ENCODE peak calls at places on chromosomes 11 and 22, in four cellular contexts. R, T, Q and J are unnamed samples.

GRCh38 chr11:126062679-126063509 is at the start of gene CDON:
- DNase-seq in R (peak; percentile 96), T (peak; percentile 77), Q (peak; percentile 92), J (peak; percentile 92)

GRCh38 chr22:25656724-25657123 is 85.3 kb upstream of the MYO18B start:
- DNase-seq in R (no peak), T (no peak), Q (no peak), J (no peak)

GRCh38 chr11:48025293-48025982 is 45.1 kb downstream of the PTPRJ start:
- DNase-seq in R (no peak), T (no peak), Q (no peak), J (no peak)

GRCh38 chr11:68684385-68685356 is at the start of gene GAL:
- DNase-seq in R (peak; percentile 56), T (peak; percentile 57), Q (no peak), J (no peak)

GRCh38 chr11:120133216-120134105 is 4.5 kb downstream of the TRIM29 start:
- DNase-seq in R (peak; percentile 38), T (peak; percentile 15), Q (no peak), J (no peak)

GRCh38 chr22:38973289-38974169 is 8.6 kb upstream of the APOBEC3B start:
- DNase-seq in R (no peak), T (no peak), Q (peak; percentile 14), J (peak; percentile 19)

GRCh38 chr11:20035701-20036601 is 124.3 kb downstream of the DBX1 start:
- DNase-seq in R (no peak), T (peak; percentile 61), Q (no peak), J (peak; percentile 58)

GRCh38 chr11:87454246-87454645 is 416.5 kb downstream of the TMEM135 start:
- DNase-seq in R (no peak), T (no peak), Q (no peak), J (peak; percentile 18)

GRCh38 chr22:28819253-28820096 is 19.1 kb upstream of the XBP1 start:
- DNase-seq in R (peak; percentile 42), T (no peak), Q (no peak), J (no peak)

GRCh38 chr11:62680825-62681240 is 2.0 kb upstream of the UBXN1 start:
- DNase-seq in R (peak; percentile 73), T (peak; percentile 68), Q (peak; percentile 14), J (peak; percentile 80)

GRCh38 chr22:37012262-37012904 is 6.9 kb downstream of the TST start:
- DNase-seq in R (no peak), T (no peak), Q (no peak), J (no peak)

GRCh38 chr11:128463975-128464374 is 123.4 kb downstream of the ETS1 start:
- DNase-seq in R (no peak), T (no peak), Q (no peak), J (no peak)

GRCh38 chr11:43760902-43761301 is 80.4 kb downstream of the HSD17B12 start:
- DNase-seq in R (no peak), T (no peak), Q (no peak), J (no peak)

GRCh38 chr22:35437038-35437437 is 37.1 kb downstream of the MCM5 start:
- DNase-seq in R (no peak), T (no peak), Q (no peak), J (peak; percentile 54)

GRCh38 chr11:106988151-106988806 is 30.0 kb downstream of the GUCY1A2 start:
- DNase-seq in R (no peak), T (no peak), Q (no peak), J (peak; percentile 13)

GRCh38 chr11:64771861-64772260 is 6.5 kb downstream of the SF1 start:
- DNase-seq in R (no peak), T (no peak), Q (no peak), J (no peak)

GRCh38 chr11:2563216-2564007 is 118.6 kb downstream of the KCNQ1 start:
- DNase-seq in R (no peak), T (no peak), Q (no peak), J (no peak)

GRCh38 chr11:12102588-12103410 is 7.6 kb upstream of the MICAL2 start:
- DNase-seq in R (no peak), T (no peak), Q (no peak), J (no peak)

GRCh38 chr22:24398409-24398808 is 29.0 kb upstream of the ADORA2A start:
- DNase-seq in R (no peak), T (no peak), Q (no peak), J (no peak)

GRCh38 chr22:47401976-47402770 is 639.7 kb downstream of the TBC1D22A start:
- DNase-seq in R (no peak), T (no peak), Q (no peak), J (no peak)

GRCh38 chr11:94521684-94522083 is 9.4 kb downstream of the C11orf97 start:
- DNase-seq in R (no peak), T (no peak), Q (no peak), J (no peak)

GRCh38 chr11:121524233-121524631 is 71.5 kb upstream of the SORL1-AS1 start:
- DNase-seq in R (no peak), T (no peak), Q (no peak), J (peak; percentile 61)

GRCh38 chr11:116379185-116379828 is 393.5 kb downstream of the BUD13 start:
- DNase-seq in R (no peak), T (no peak), Q (no peak), J (peak; percentile 59)

GRCh38 chr11:115316682-115317081 is 187.5 kb downstream of the CADM1 start:
- DNase-seq in R (no peak), T (no peak), Q (no peak), J (no peak)

GRCh38 chr11:60985991-60986915 is 14.8 kb downstream of the CD6 start:
- DNase-seq in R (no peak), T (no peak), Q (peak; percentile 89), J (no peak)

GRCh38 chr11:121446752-121447156 is 5.4 kb upstream of the SORL1 start:
- DNase-seq in R (no peak), T (no peak), Q (no peak), J (peak; percentile 73)

GRCh38 chr11:84316866-84317560 is 1030.8 kb upstream of the CCDC90B start:
- DNase-seq in R (no peak), T (no peak), Q (no peak), J (peak; percentile 84)

GRCh38 chr11:14644396-14645246 is 1.0 kb downstream of the PDE3B start:
- DNase-seq in R (peak; percentile 68), T (peak; percentile 45), Q (no peak), J (peak; percentile 58)

GRCh38 chr11:124869856-124870387 is 4.7 kb downstream of the ROBO3 start:
- DNase-seq in R (peak; percentile 17), T (no peak), Q (no peak), J (no peak)

GRCh38 chr22:31313366-31314147 is 21.3 kb upstream of the PIK3IP1 start:
- DNase-seq in R (peak; percentile 88), T (peak; percentile 56), Q (peak; percentile 59), J (peak; percentile 68)

GRCh38 chr11:35618497-35619029 is 303 bp downstream of the FJX1 start:
- DNase-seq in R (peak; percentile 65), T (peak; percentile 46), Q (no peak), J (peak; percentile 54)
- H3K27ac ChIP-seq in R (peak overlapping the region; percentile 78), T (peak overlapping the region; percentile 95), Q (no peak overlapping the region), J (peak overlapping the region; percentile 85)

GRCh38 chr11:31940396-31941037 is 129.4 kb upstream of the PAX6 start:
- DNase-seq in R (no peak), T (no peak), Q (no peak), J (no peak)
- H3K27ac ChIP-seq in R (no peak overlapping the region), T (no peak overlapping the region), Q (no peak overlapping the region), J (no peak overlapping the region)

GRCh38 chr11:4068962-4069361 is 25.6 kb upstream of the RRM1 start:
- DNase-seq in R (no peak), T (no peak), Q (no peak), J (no peak)

GRCh38 chr11:4074266-4074665 is 20.3 kb upstream of the RRM1 start:
- DNase-seq in R (no peak), T (no peak), Q (no peak), J (no peak)

GRCh38 chr11:4071325-4071724 is 23.3 kb upstream of the RRM1 start:
- DNase-seq in R (no peak), T (no peak), Q (no peak), J (no peak)

GRCh38 chr11:4072668-4073285 is 21.8 kb upstream of the RRM1 start:
- DNase-seq in R (peak; percentile 83), T (peak; percentile 67), Q (peak; percentile 40), J (peak; percentile 86)

DNA sequence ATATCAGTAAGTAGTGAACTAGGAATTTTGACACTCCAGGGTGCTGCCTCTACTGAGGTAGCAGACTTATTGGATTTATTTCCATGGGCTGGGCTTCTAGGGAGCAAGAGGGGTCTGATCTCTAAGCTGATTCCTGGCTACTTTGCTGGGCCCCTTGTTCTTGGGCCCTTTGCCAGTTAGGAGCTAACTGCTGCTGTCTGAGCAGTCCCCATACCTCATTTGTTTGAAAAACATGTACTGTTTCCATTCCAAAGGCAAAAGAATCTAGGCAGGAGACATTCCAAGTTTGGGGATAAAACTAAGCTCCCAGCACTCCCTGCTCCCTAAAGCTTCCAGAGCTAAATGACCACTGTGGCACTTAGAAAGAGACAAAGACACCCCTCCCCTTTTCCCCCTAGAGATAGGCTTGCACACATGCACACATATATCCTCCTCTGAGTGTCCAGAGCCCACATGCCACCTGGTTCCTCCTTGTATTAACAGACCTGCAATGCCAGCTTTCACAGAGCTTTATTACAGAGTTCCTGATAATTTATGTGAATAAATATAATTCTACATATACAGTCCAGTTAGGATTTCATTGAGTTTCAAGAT is 22.7 kb upstream of the RRM1 start:
- DNase-seq in R (no peak), T (no peak), Q (no peak), J (no peak)
- H3K27ac ChIP-seq in R (no peak overlapping the region), T (no peak overlapping the region), Q (no peak overlapping the region), J (no peak overlapping the region)

GRCh38 chr11:96207459-96208449 is 135.2 kb downstream of the MAML2 start:
- DNase-seq in R (no peak), T (no peak), Q (peak; percentile 15), J (peak; percentile 39)
- H3K27ac ChIP-seq in R (peak overlapping the region; percentile 29), T (no peak overlapping the region), Q (peak overlapping the region; percentile 78), J (peak overlapping the region; percentile 34)

GRCh38 chr11:118672865-118673264 is 6.6 kb downstream of the TREH start:
- DNase-seq in R (no peak), T (no peak), Q (no peak), J (no peak)

GRCh38 chr11:118671254-118671653 is 8.2 kb downstream of the TREH start:
- DNase-seq in R (no peak), T (no peak), Q (no peak), J (no peak)

GRCh38 chr11:118674094-118674460 is 5.4 kb downstream of the TREH start:
- DNase-seq in R (no peak), T (no peak), Q (no peak), J (no peak)

GRCh38 chr11:118670063-118670462 is 9.4 kb downstream of the TREH start:
- DNase-seq in R (no peak), T (no peak), Q (no peak), J (no peak)

DNA sequence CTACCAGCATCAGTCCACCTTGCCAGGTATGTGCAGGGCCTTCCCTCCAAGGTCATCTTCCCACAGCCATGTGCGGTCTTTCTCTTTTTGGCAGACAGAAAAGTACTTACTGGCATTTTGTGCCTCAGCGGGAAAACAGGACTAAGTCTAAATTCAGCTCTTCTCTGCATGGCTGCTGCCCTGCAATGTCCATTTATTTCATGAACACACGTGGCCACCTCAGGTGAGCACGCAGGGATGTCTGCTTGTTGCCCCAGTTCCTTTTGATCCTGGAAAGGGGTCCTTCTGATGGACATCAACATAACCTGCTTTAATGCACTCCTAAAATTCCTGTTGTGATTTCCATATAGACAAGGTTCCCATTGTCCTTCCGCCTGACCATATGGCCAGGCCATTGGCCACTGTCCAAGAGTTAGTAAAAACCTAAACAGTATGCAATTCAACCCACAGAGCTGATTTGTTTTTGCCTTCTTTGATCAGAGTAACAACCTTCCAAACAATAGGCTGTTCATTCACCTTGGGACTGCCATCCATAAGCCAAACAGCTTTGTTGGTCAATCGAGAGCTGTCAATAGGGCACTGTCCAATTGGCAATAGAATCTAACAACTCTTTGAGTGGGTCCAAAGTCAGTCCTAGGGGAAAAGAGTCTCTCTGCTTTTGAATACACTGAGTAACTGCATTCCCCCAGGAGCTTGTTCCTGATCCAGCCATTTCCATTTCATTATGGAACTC is 5.9 kb downstream of the TREH start:
- DNase-seq in R (no peak), T (no peak), Q (no peak), J (peak; percentile 66)
- H3K27ac ChIP-seq in R (no peak overlapping the region), T (no peak overlapping the region), Q (no peak overlapping the region), J (no peak overlapping the region)